ENCODE peak calls at places on chromosomes 13 and 19, in six cellular contexts. U is stimulated activated CD8-positive, alpha-beta memory T cell treated with anti-CD3 and anti-CD28 coated beads, Interleukin-7, amount 100 ng/mL, for 1 hour; H is caudate nucleus; Z is ascending aorta; B is body of pancreas; G is COR-L47. C is an unnamed sample.

GRCh38 chr19:711224-711623 is 2.5 kb downstream of the PALM start:
- DNase-seq in U (no peak), H (no peak), Z (no peak), B (no peak), G (no peak), C (no peak)

GRCh38 chr13:111344471-111345191 is 24.2 kb downstream of the TEX29 start:
- DNase-seq in U (no peak), H (no peak), Z (no peak), B (peak), G (peak), C (no peak)

GRCh38 chr13:112066624-112067004 is 335 bp upstream of the SOX1 start:
- DNase-seq in U (peak), H (peak), Z (no peak), B (no peak), G (peak), C (peak)

GRCh38 chr19:42143341-42144234 is 11.3 kb upstream of the POU2F2 start:
- DNase-seq in U (no peak), H (no peak), Z (no peak), B (no peak), G (no peak), C (no peak)

GRCh38 chr19:35257113-35257461 is 8.3 kb downstream of the LSR start:
- DNase-seq in U (no peak), H (no peak), Z (no peak), B (no peak), G (no peak), C (no peak)

GRCh38 chr19:57406516-57407123 is 4.3 kb upstream of the ZNF17 start:
- DNase-seq in U (peak), H (no peak), Z (no peak), B (peak), G (peak), C (peak)

GRCh38 chr19:15640294-15640903 is at the start of gene CYP4F3:
- DNase-seq in U (no peak), H (no peak), Z (no peak), B (peak), G (peak), C (no peak)

GRCh38 chr13:98222081-98222554 is 45.0 kb upstream of the RNF113B start:
- DNase-seq in U (no peak), H (no peak), Z (no peak), B (peak), G (no peak), C (no peak)

GRCh38 chr13:50161052-50161451 is 145.8 kb downstream of the KCNRG start:
- DNase-seq in U (no peak), H (no peak), Z (no peak), B (no peak), G (no peak), C (no peak)

GRCh38 chr19:52673014-52673413 is 34.9 kb upstream of the ZNF83 start:
- DNase-seq in U (no peak), H (no peak), Z (no peak), B (no peak), G (no peak), C (no peak)

GRCh38 chr19:5436101-5436947 is 18.9 kb upstream of the ZNRF4 start:
- DNase-seq in U (no peak), H (no peak), Z (no peak), B (no peak), G (peak), C (no peak)

C was measured in nucleus accumbens.